ENCODE peak calls at places on chromosome 22, in six cellular contexts. P is CD4-positive, alpha-beta T cell; R is IMR-90; W is retinal pigment epithelial cell; H is mammary epithelial cell; N is GM20000. J is an unnamed sample.
A peak's percentile ranks its signal among the peaks of the same experiment; 100 is the strongest.

GRCh38 chr22:42316988-42317387 is 46.5 kb upstream of the TCF20 start:
- DNase-seq in H (peak; percentile 74), W (no peak), P (peak; percentile 25), R (no peak), N (no peak), J (no peak)

GRCh38 chr22:45878051-45878764 is 98.8 kb downstream of the WNT7B start:
- DNase-seq in W (peak; percentile 74), N (no peak), R (no peak), H (no peak), P (no peak), J (no peak)

GRCh38 chr22:23060612-23061400 is 9.5 kb upstream of the GNAZ start:
- DNase-seq in H (no peak), R (no peak), N (no peak), W (no peak), P (no peak), J (no peak)

GRCh38 chr22:42792909-42793847 is 63.9 kb downstream of the ARFGAP3 start:
- DNase-seq in H (no peak), N (no peak), P (no peak), R (no peak), W (no peak), J (no peak)

GRCh38 chr22:33519974-33520903 is 400.0 kb downstream of the LARGE1 start:
- DNase-seq in P (no peak), W (no peak), H (no peak), R (no peak), N (no peak), J (no peak)

GRCh38 chr22:35839811-35840739 is 122.4 kb downstream of the APOL5 start:
- DNase-seq in H (peak; percentile 98), W (peak; percentile 81), R (peak; percentile 98), N (no peak), P (no peak), J (no peak)

GRCh38 chr22:37195921-37196320 is 7.9 kb upstream of the C1QTNF6 start:
- DNase-seq in N (no peak), W (no peak), H (peak; percentile 65), R (peak; percentile 16), P (no peak), J (no peak)

GRCh38 chr22:44931077-44931540 is 78.7 kb downstream of the PHF21B start:
- DNase-seq in H (no peak), P (no peak), N (no peak), R (peak; percentile 29), W (no peak), J (no peak)

GRCh38 chr22:18968011-18968749 is 32.1 kb upstream of the PRODH start:
- DNase-seq in W (no peak), R (peak; percentile 15), N (no peak), P (no peak), H (no peak), J (no peak)

GRCh38 chr22:43498856-43499253 is 87.0 kb downstream of the MPPED1 start:
- DNase-seq in N (no peak), H (no peak), W (no peak), R (no peak), P (no peak), J (no peak)

GRCh38 chr22:39954584-39955055 is 5.6 kb upstream of the TMA7B start:
- DNase-seq in N (no peak), H (peak; percentile 80), P (no peak), W (peak; percentile 88), R (peak; percentile 94), J (no peak)

GRCh38 chr22:31730344-31730711 is 19.6 kb downstream of the PRR14L start:
- DNase-seq in P (no peak), W (no peak), H (no peak), N (no peak), R (no peak), J (no peak)

GRCh38 chr22:22062306-22062793 is 79.8 kb upstream of the TOP3B start:
- DNase-seq in R (no peak), W (no peak), P (no peak), H (no peak), N (no peak), J (no peak)

GRCh38 chr22:22058649-22059475 is 76.3 kb upstream of the TOP3B start:
- DNase-seq in H (no peak), N (no peak), R (no peak), P (no peak), W (no peak), J (peak; percentile 64)

GRCh38 chr22:22061085-22062077 is 78.8 kb upstream of the TOP3B start:
- DNase-seq in P (no peak), R (peak; percentile 43), W (no peak), N (no peak), H (peak; percentile 54), J (no peak)

GRCh38 chr22:22059476-22060002 is 77.0 kb upstream of the TOP3B start:
- DNase-seq in R (no peak), H (no peak), N (no peak), P (no peak), W (no peak), J (no peak)

DNA sequence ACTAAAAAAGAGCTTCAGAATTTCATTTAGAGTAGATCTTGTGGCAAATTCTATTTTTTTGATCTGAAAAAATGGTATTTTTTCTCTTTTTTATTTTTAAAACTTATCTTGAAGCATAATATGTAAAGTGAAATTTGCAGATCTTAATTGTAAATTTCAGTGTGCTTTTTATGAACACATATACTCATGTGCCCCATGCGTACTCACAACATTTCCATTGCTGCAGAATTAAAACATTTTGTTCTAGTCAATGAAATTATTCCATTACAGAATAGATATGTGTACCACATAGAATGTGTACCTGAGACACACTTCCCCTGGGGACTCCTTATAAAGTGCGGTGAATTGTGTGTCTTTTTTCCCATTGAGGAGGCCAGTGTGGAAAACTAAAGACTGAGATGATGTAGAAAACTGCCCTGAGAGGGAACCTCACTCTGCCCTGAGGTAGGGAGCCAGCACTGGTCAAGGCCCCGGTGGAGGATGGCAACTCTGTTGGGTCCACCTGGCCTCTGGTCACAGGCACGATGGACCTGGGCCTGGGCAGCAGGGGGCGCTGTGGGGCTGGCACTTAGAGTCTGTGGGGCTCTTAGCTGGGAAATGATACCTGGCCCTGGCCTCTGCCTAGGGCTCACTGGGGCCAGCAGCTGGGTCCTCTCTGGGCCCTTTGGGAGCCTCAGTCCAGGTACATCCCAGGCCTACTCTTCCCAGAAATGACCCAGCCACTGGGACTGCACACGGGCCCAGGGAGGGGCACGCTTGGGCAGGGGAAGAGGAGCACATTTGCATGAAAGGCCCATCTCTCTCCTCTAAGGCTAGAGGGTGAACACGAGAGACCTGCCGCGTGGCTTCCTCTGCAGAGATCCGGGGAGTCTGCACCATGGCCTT is 77.9 kb upstream of the TOP3B start:
- DNase-seq in N (peak; percentile 79), W (no peak), P (peak; percentile 15), H (peak; percentile 39), R (peak; percentile 24), J (peak; percentile 89)
- TF ChIP-seq CTCF in N (peak; percentile 92), W (peak; percentile 83), P (peak; percentile 28), H (peak; percentile 80), R (peak; percentile 78), J (peak; percentile 93)

GRCh38 chr22:38230108-38230825 is 28.5 kb downstream of the MAFF start:
- DNase-seq in P (peak; percentile 31), W (no peak), H (no peak), R (no peak), N (peak; percentile 75), J (peak; percentile 74)
- TF ChIP-seq CTCF in P (peak; percentile 15), W (peak; percentile 35), H (peak; percentile 56), R (peak; percentile 34), N (peak; percentile 55), J (peak; percentile 43)

GRCh38 chr22:38751422-38752346 is 4.1 kb downstream of the SUN2 start:
- DNase-seq in P (peak; percentile 82), W (no peak), R (no peak), H (peak; percentile 87), N (peak; percentile 89), J (peak; percentile 84)
- TF ChIP-seq CTCF in P (no peak), W (no peak), R (no peak), H (no peak), N (no peak), J (no peak)

DNA sequence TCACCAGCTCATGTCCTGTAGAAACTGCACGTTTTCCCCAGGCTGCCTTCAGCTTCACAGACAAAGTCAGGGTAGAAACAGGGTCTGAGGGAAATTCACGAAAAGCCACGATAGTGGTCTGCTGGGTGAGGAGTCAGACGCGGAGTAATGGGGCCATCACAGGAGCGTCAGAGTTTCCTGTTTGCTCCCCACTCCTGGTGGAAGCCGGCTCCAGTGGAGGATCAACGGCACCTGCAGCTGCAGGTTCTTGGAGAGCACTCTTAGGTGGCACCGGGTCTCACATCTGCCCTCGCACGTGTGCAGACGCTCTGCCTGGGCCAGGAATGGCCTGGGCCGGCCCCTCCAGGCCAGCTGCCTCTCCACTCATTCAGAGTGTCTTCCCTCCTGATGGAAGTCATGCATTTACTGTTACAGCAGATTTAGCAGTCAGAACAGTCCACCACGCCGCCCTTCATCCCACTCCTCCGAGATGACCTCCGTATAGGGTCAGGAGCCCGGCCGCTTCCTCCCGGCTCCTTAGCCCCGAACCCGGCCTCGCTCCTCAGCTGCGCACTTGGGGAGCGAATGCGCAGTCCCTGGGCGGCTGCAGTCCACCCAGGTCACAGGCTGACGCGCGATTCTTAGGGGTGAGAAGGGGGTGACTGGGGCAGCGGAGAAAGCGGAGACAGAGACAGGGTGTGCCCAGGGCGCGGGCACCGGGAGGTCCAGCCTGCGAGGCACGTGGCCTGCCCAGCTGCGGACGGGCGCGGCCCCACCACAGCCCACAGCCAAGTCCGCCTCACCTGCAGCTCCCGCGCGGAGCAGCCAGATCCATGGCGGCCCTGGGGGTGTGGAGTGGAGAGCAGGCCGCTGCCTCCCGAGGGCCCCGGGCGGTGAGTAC is 286.9 kb downstream of the BRD1 start:
- DNase-seq in H (no peak), W (no peak), R (no peak), N (no peak), P (no peak), J (no peak)
- TF ChIP-seq CTCF in H (no peak), W (no peak), R (no peak), N (no peak), P (no peak), J (no peak)